ENCODE peak calls at places on chromosomes 4 and X, in seven cellular contexts. One of them, this sample, is unnamed.

GRCh38 chr4:69970071-69970470 is 4.5 kb upstream of the CSN2 start:
- DNase-seq in K562: no peak
- DNase-seq in HCT116: no peak
- DNase-seq in H1: no peak
- DNase-seq in GM12878: no peak
- DNase-seq in SK-N-SH: no peak
- DNase-seq in HepG2: peak
- DNase-seq in this sample: no peak

GRCh38 chr4:107600456-107600855 is 119.6 kb downstream of the PAPSS1 start:
- DNase-seq in H1: no peak
- DNase-seq in HepG2: no peak
- DNase-seq in SK-N-SH: no peak
- DNase-seq in GM12878: no peak
- DNase-seq in K562: no peak
- DNase-seq in HCT116: no peak
- DNase-seq in this sample: no peak

GRCh38 chrX:39309721-39310152 is 508.5 kb downstream of the MID1IP1 start:
- DNase-seq in HepG2: no peak
- DNase-seq in SK-N-SH: peak
- DNase-seq in HCT116: no peak
- DNase-seq in GM12878: no peak
- DNase-seq in H1: no peak
- DNase-seq in K562: peak
- DNase-seq in this sample: no peak

GRCh38 chr4:13331827-13332226 is 152.3 kb downstream of the RAB28 start:
- DNase-seq in HCT116: no peak
- DNase-seq in SK-N-SH: no peak
- DNase-seq in GM12878: no peak
- DNase-seq in HepG2: no peak
- DNase-seq in H1: no peak
- DNase-seq in K562: no peak
- DNase-seq in this sample: peak

GRCh38 chrX:129983575-129984131 is 1.2 kb downstream of the BCORL1 start:
- DNase-seq in H1: peak
- DNase-seq in HepG2: no peak
- DNase-seq in SK-N-SH: peak
- DNase-seq in HCT116: no peak
- DNase-seq in K562: peak
- DNase-seq in GM12878: no peak
- DNase-seq in this sample: no peak

GRCh38 chr4:188297873-188298272 is 158.6 kb downstream of the TRIML1 start:
- DNase-seq in SK-N-SH: no peak
- DNase-seq in GM12878: no peak
- DNase-seq in HCT116: no peak
- DNase-seq in H1: no peak
- DNase-seq in K562: no peak
- DNase-seq in HepG2: no peak
- DNase-seq in this sample: no peak

GRCh38 chrX:17564689-17565409 is 172.4 kb upstream of the SCML1 start:
- DNase-seq in SK-N-SH: no peak
- DNase-seq in H1: no peak
- DNase-seq in GM12878: no peak
- DNase-seq in K562: no peak
- DNase-seq in HCT116: no peak
- DNase-seq in HepG2: no peak
- DNase-seq in this sample: no peak

GRCh38 chr4:155025762-155026457 is 182.5 kb upstream of the NPY2R start:
- DNase-seq in H1: peak
- DNase-seq in HCT116: peak
- DNase-seq in GM12878: no peak
- DNase-seq in SK-N-SH: no peak
- DNase-seq in HepG2: peak
- DNase-seq in K562: peak
- DNase-seq in this sample: no peak

GRCh38 chr4:32161382-32161781 is 1441.2 kb downstream of the PCDH7 start:
- DNase-seq in K562: no peak
- DNase-seq in HCT116: no peak
- DNase-seq in H1: no peak
- DNase-seq in SK-N-SH: no peak
- DNase-seq in GM12878: no peak
- DNase-seq in HepG2: no peak
- DNase-seq in this sample: no peak

GRCh38 chr4:57905965-57906364 is 795.8 kb upstream of the IGFBP7 start:
- DNase-seq in GM12878: no peak
- DNase-seq in H1: no peak
- DNase-seq in HCT116: no peak
- DNase-seq in SK-N-SH: no peak
- DNase-seq in K562: no peak
- DNase-seq in HepG2: no peak
- DNase-seq in this sample: no peak

GRCh38 chrX:103831342-103831802 is 685 bp downstream of the RAB9B start:
- DNase-seq in HepG2: no peak
- DNase-seq in SK-N-SH: peak
- DNase-seq in K562: peak
- DNase-seq in H1: no peak
- DNase-seq in HCT116: no peak
- DNase-seq in GM12878: no peak
- DNase-seq in this sample: peak

GRCh38 chrX:110803506-110803905 is 7.9 kb upstream of the CHRDL1 start:
- DNase-seq in SK-N-SH: no peak
- DNase-seq in K562: no peak
- DNase-seq in GM12878: no peak
- DNase-seq in HepG2: no peak
- DNase-seq in H1: no peak
- DNase-seq in HCT116: no peak
- DNase-seq in this sample: no peak

GRCh38 chr4:85970535-85970934 is 389.3 kb downstream of the MAPK10 start:
- DNase-seq in HepG2: no peak
- DNase-seq in K562: no peak
- DNase-seq in SK-N-SH: no peak
- DNase-seq in GM12878: no peak
- DNase-seq in HCT116: no peak
- DNase-seq in H1: no peak
- DNase-seq in this sample: no peak

GRCh38 chrX:45980726-45981125 is 564.5 kb downstream of the ZNF674 start:
- DNase-seq in K562: no peak
- DNase-seq in H1: no peak
- DNase-seq in HepG2: no peak
- DNase-seq in GM12878: no peak
- DNase-seq in SK-N-SH: no peak
- DNase-seq in HCT116: no peak
- DNase-seq in this sample: no peak

GRCh38 chrX:124362072-124362471 is 15.7 kb downstream of the SH2D1A start:
- DNase-seq in K562: no peak
- DNase-seq in HCT116: no peak
- DNase-seq in H1: no peak
- DNase-seq in SK-N-SH: no peak
- DNase-seq in HepG2: no peak
- DNase-seq in GM12878: no peak
- DNase-seq in this sample: no peak

GRCh38 chrX:71216446-71216845 is 6.6 kb upstream of the GJB1 start:
- DNase-seq in K562: no peak
- DNase-seq in GM12878: no peak
- DNase-seq in HCT116: no peak
- DNase-seq in H1: no peak
- DNase-seq in SK-N-SH: no peak
- DNase-seq in HepG2: peak
- DNase-seq in this sample: no peak

GRCh38 chr4:109005523-109005922 is 242.7 kb upstream of the ETNPPL start:
- DNase-seq in HCT116: no peak
- DNase-seq in H1: no peak
- DNase-seq in K562: no peak
- DNase-seq in HepG2: no peak
- DNase-seq in GM12878: no peak
- DNase-seq in SK-N-SH: no peak
- DNase-seq in this sample: no peak

GRCh38 chr4:85725727-85726170 is 250.8 kb downstream of the ARHGAP24 start:
- DNase-seq in K562: peak
- DNase-seq in H1: no peak
- DNase-seq in GM12878: peak
- DNase-seq in HepG2: no peak
- DNase-seq in HCT116: no peak
- DNase-seq in SK-N-SH: no peak
- DNase-seq in this sample: no peak

GRCh38 chrX:33336783-33337182 is 125.4 kb upstream of the DMD start:
- DNase-seq in H1: no peak
- DNase-seq in SK-N-SH: no peak
- DNase-seq in K562: no peak
- DNase-seq in GM12878: no peak
- DNase-seq in HCT116: no peak
- DNase-seq in HepG2: peak
- DNase-seq in this sample: peak

GRCh38 chr4:6391852-6392188 is 80.6 kb downstream of the PPP2R2C start:
- DNase-seq in SK-N-SH: no peak
- DNase-seq in H1: no peak
- DNase-seq in HCT116: peak
- DNase-seq in K562: no peak
- DNase-seq in GM12878: no peak
- DNase-seq in HepG2: no peak
- DNase-seq in this sample: no peak

GRCh38 chr4:154490589-154491340 is 834 bp downstream of the DCHS2 start:
- DNase-seq in HepG2: no peak
- DNase-seq in GM12878: no peak
- DNase-seq in H1: peak
- DNase-seq in HCT116: no peak
- DNase-seq in K562: no peak
- DNase-seq in SK-N-SH: peak
- DNase-seq in this sample: no peak

GRCh38 chr4:157096439-157096838 is 20.5 kb downstream of the GLRB start:
- DNase-seq in K562: no peak
- DNase-seq in HepG2: no peak
- DNase-seq in H1: no peak
- DNase-seq in GM12878: no peak
- DNase-seq in SK-N-SH: no peak
- DNase-seq in HCT116: no peak
- DNase-seq in this sample: no peak
- TF ChIP-seq JUND in K562: no peak
- TF ChIP-seq JUND in HepG2: no peak
- TF ChIP-seq JUND in H1: no peak
- TF ChIP-seq JUND in GM12878: no peak
- TF ChIP-seq JUND in SK-N-SH: no peak
- TF ChIP-seq JUND in HCT116: no peak
- TF ChIP-seq JUND in this sample: no peak

GRCh38 chrX:42530027-42530426 is 247.9 kb downstream of the PPP1R2C start:
- DNase-seq in HepG2: no peak
- DNase-seq in HCT116: no peak
- DNase-seq in K562: no peak
- DNase-seq in H1: no peak
- DNase-seq in SK-N-SH: no peak
- DNase-seq in GM12878: no peak
- DNase-seq in this sample: no peak

GRCh38 chrX:42533761-42534160 is 244.2 kb downstream of the PPP1R2C start:
- DNase-seq in H1: no peak
- DNase-seq in GM12878: no peak
- DNase-seq in K562: no peak
- DNase-seq in HepG2: no peak
- DNase-seq in HCT116: no peak
- DNase-seq in SK-N-SH: no peak
- DNase-seq in this sample: no peak

GRCh38 chrX:42535233-42535632 is 242.7 kb downstream of the PPP1R2C start:
- DNase-seq in H1: no peak
- DNase-seq in HepG2: no peak
- DNase-seq in HCT116: no peak
- DNase-seq in GM12878: no peak
- DNase-seq in SK-N-SH: no peak
- DNase-seq in K562: no peak
- DNase-seq in this sample: no peak

GRCh38 chrX:42536286-42536685 is 241.7 kb downstream of the PPP1R2C start:
- DNase-seq in K562: no peak
- DNase-seq in HCT116: no peak
- DNase-seq in H1: no peak
- DNase-seq in HepG2: no peak
- DNase-seq in SK-N-SH: no peak
- DNase-seq in GM12878: no peak
- DNase-seq in this sample: no peak

DNA sequence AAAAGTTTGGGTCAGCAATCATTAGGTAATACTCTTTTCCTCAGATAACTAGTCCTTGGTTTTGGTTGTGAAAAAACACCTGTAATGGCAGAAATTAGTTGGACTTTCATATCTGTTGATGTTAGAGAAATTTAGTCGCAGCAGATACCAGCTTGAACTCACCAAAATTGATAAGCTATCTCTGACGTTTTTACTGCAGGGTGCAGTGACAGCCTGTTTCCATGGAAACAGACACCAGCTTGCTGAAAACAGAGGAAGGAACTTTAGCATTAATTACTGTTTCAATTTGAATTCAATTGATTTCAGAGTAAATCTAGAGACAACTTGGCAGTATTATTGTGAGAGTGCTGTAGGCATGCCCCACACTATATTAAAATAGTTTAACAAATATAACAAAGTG is 246.5 kb downstream of the PPP1R2C start:
- DNase-seq in HepG2: no peak
- DNase-seq in HCT116: no peak
- DNase-seq in SK-N-SH: no peak
- DNase-seq in H1: no peak
- DNase-seq in K562: no peak
- DNase-seq in GM12878: no peak
- DNase-seq in this sample: no peak
- TF ChIP-seq JUND in HepG2: no peak
- TF ChIP-seq JUND in HCT116: no peak
- TF ChIP-seq JUND in SK-N-SH: no peak
- TF ChIP-seq JUND in H1: no peak
- TF ChIP-seq JUND in K562: no peak
- TF ChIP-seq JUND in GM12878: no peak
- TF ChIP-seq JUND in this sample: no peak

DNA sequence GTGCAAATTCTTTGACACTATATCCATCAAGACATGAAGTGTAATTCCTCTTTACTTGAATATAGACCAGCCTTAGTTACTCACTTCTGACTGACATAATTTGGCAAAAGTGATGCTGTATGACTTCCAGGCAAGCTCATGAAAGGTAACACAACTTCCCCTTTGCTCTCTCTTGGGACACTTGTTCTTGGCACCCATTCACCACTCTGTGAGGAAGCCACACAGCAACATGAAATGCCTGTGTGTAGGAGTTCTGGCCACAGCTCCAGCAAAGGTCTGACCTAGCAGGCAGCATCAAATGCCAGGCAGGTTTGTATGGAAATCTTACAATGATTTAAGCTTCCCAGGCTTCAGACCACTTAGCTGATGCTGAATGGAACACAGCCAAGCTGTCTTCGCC is 280.3 kb downstream of the PDHA2 start:
- DNase-seq in H1: no peak
- DNase-seq in GM12878: no peak
- DNase-seq in K562: no peak
- DNase-seq in HepG2: no peak
- DNase-seq in SK-N-SH: no peak
- DNase-seq in HCT116: no peak
- DNase-seq in this sample: no peak
- TF ChIP-seq JUND in H1: no peak
- TF ChIP-seq JUND in GM12878: no peak
- TF ChIP-seq JUND in K562: no peak
- TF ChIP-seq JUND in HepG2: no peak
- TF ChIP-seq JUND in SK-N-SH: no peak
- TF ChIP-seq JUND in HCT116: no peak
- TF ChIP-seq JUND in this sample: no peak

DNA sequence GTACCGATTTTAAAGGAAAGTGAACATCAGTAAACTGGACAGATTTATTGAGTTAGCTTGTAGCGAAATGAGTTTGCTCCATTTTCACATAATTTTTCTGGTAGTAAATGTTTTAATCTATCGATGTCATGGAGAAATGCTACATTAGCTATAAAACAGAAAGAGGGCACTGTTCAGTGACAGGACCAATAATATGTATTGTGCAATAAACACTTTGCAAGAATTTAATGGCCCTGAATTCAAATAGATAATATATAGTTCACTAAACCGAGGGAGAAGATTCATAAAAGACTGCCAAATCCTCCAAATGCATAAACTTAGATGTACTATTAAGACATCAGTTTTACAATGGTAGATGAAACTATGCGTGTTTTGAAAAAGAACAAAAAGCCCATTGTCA is 516.3 kb downstream of the ADGRL3 start:
- DNase-seq in HCT116: no peak
- DNase-seq in K562: no peak
- DNase-seq in SK-N-SH: no peak
- DNase-seq in HepG2: no peak
- DNase-seq in H1: no peak
- DNase-seq in GM12878: no peak
- DNase-seq in this sample: no peak
- TF ChIP-seq JUND in HCT116: no peak
- TF ChIP-seq JUND in K562: no peak
- TF ChIP-seq JUND in SK-N-SH: no peak
- TF ChIP-seq JUND in HepG2: no peak
- TF ChIP-seq JUND in H1: no peak
- TF ChIP-seq JUND in GM12878: no peak
- TF ChIP-seq JUND in this sample: no peak

This sample was measured in T47D.